ENCODE peak calls at places on chromosomes 1 and 21, in ten cellular contexts. One of them, this sample, is unnamed.

GRCh38 chr1:222754386-222755139 is 17.6 kb downstream of the FAM177B start:
- DNase-seq in heart left ventricle: peak
- DNase-seq in CD8-positive, alpha-beta T cell: no peak
- DNase-seq in CD4-positive, alpha-beta T cell: no peak
- DNase-seq in endodermal cell: no peak
- DNase-seq in tibial artery: peak
- DNase-seq in dorsolateral prefrontal cortex: peak
- DNase-seq in ovary: peak
- DNase-seq in IMR-90: peak
- DNase-seq in hepatocyte: peak
- DNase-seq in this sample: peak

GRCh38 chr1:32426489-32427255 is 32.4 kb upstream of the BSDC1 start:
- DNase-seq in heart left ventricle: no peak
- DNase-seq in CD8-positive, alpha-beta T cell: no peak
- DNase-seq in CD4-positive, alpha-beta T cell: no peak
- DNase-seq in endodermal cell: peak
- DNase-seq in tibial artery: no peak
- DNase-seq in dorsolateral prefrontal cortex: no peak
- DNase-seq in ovary: no peak
- DNase-seq in IMR-90: no peak
- DNase-seq in hepatocyte: no peak
- DNase-seq in this sample: no peak

GRCh38 chr1:50458507-50458906 is 35.3 kb upstream of the DMRTA2 start:
- DNase-seq in heart left ventricle: no peak
- DNase-seq in CD8-positive, alpha-beta T cell: no peak
- DNase-seq in CD4-positive, alpha-beta T cell: no peak
- DNase-seq in endodermal cell: no peak
- DNase-seq in tibial artery: no peak
- DNase-seq in dorsolateral prefrontal cortex: no peak
- DNase-seq in ovary: no peak
- DNase-seq in IMR-90: no peak
- DNase-seq in hepatocyte: no peak
- DNase-seq in this sample: no peak

GRCh38 chr1:14607295-14607694 is 8.8 kb downstream of the KAZN start:
- DNase-seq in heart left ventricle: no peak
- DNase-seq in CD8-positive, alpha-beta T cell: no peak
- DNase-seq in CD4-positive, alpha-beta T cell: no peak
- DNase-seq in endodermal cell: no peak
- DNase-seq in tibial artery: no peak
- DNase-seq in dorsolateral prefrontal cortex: no peak
- DNase-seq in ovary: no peak
- DNase-seq in IMR-90: no peak
- DNase-seq in hepatocyte: no peak
- DNase-seq in this sample: no peak

GRCh38 chr21:33425825-33426224 is 22.6 kb downstream of the IFNGR2 start:
- DNase-seq in heart left ventricle: no peak
- DNase-seq in CD8-positive, alpha-beta T cell: no peak
- DNase-seq in CD4-positive, alpha-beta T cell: no peak
- DNase-seq in endodermal cell: no peak
- DNase-seq in tibial artery: no peak
- DNase-seq in dorsolateral prefrontal cortex: no peak
- DNase-seq in ovary: no peak
- DNase-seq in IMR-90: peak
- DNase-seq in hepatocyte: no peak
- DNase-seq in this sample: no peak

GRCh38 chr1:106080608-106081325 is 975.7 kb upstream of the PRMT6 start:
- DNase-seq in heart left ventricle: no peak
- DNase-seq in CD8-positive, alpha-beta T cell: no peak
- DNase-seq in CD4-positive, alpha-beta T cell: no peak
- DNase-seq in endodermal cell: peak
- DNase-seq in tibial artery: no peak
- DNase-seq in dorsolateral prefrontal cortex: no peak
- DNase-seq in ovary: no peak
- DNase-seq in IMR-90: no peak
- DNase-seq in hepatocyte: peak
- DNase-seq in this sample: no peak

GRCh38 chr1:181812211-181812610 is 249.3 kb downstream of the ZNF648 start:
- DNase-seq in heart left ventricle: no peak
- DNase-seq in CD8-positive, alpha-beta T cell: no peak
- DNase-seq in CD4-positive, alpha-beta T cell: no peak
- DNase-seq in endodermal cell: no peak
- DNase-seq in tibial artery: no peak
- DNase-seq in dorsolateral prefrontal cortex: no peak
- DNase-seq in ovary: no peak
- DNase-seq in IMR-90: no peak
- DNase-seq in hepatocyte: no peak
- DNase-seq in this sample: no peak

GRCh38 chr1:63198921-63199530 is 123.3 kb upstream of the FOXD3 start:
- DNase-seq in heart left ventricle: no peak
- DNase-seq in CD8-positive, alpha-beta T cell: no peak
- DNase-seq in CD4-positive, alpha-beta T cell: no peak
- DNase-seq in endodermal cell: peak
- DNase-seq in tibial artery: no peak
- DNase-seq in dorsolateral prefrontal cortex: no peak
- DNase-seq in ovary: no peak
- DNase-seq in IMR-90: no peak
- DNase-seq in hepatocyte: no peak
- DNase-seq in this sample: no peak

GRCh38 chr1:245177071-245177900 is 22.5 kb downstream of the KIF26B start:
- DNase-seq in heart left ventricle: no peak
- DNase-seq in CD8-positive, alpha-beta T cell: no peak
- DNase-seq in CD4-positive, alpha-beta T cell: no peak
- DNase-seq in endodermal cell: no peak
- DNase-seq in tibial artery: no peak
- DNase-seq in dorsolateral prefrontal cortex: no peak
- DNase-seq in ovary: no peak
- DNase-seq in IMR-90: no peak
- DNase-seq in hepatocyte: peak
- DNase-seq in this sample: peak

GRCh38 chr1:7207875-7208646 is 422.8 kb downstream of the CAMTA1 start:
- DNase-seq in heart left ventricle: peak
- DNase-seq in CD8-positive, alpha-beta T cell: no peak
- DNase-seq in CD4-positive, alpha-beta T cell: no peak
- DNase-seq in endodermal cell: peak
- DNase-seq in tibial artery: no peak
- DNase-seq in dorsolateral prefrontal cortex: peak
- DNase-seq in ovary: no peak
- DNase-seq in IMR-90: peak
- DNase-seq in hepatocyte: peak
- DNase-seq in this sample: peak

GRCh38 chr1:155207578-155208405 is at the start of gene THBS3:
- DNase-seq in heart left ventricle: peak
- DNase-seq in CD8-positive, alpha-beta T cell: no peak
- DNase-seq in CD4-positive, alpha-beta T cell: no peak
- DNase-seq in endodermal cell: peak
- DNase-seq in tibial artery: peak
- DNase-seq in dorsolateral prefrontal cortex: no peak
- DNase-seq in ovary: peak
- DNase-seq in IMR-90: peak
- DNase-seq in hepatocyte: peak
- DNase-seq in this sample: no peak

GRCh38 chr1:1204998-1205768 is 1.2 kb downstream of the TNFRSF18 start:
- DNase-seq in heart left ventricle: peak
- DNase-seq in CD8-positive, alpha-beta T cell: no peak
- DNase-seq in CD4-positive, alpha-beta T cell: no peak
- DNase-seq in endodermal cell: no peak
- DNase-seq in tibial artery: no peak
- DNase-seq in dorsolateral prefrontal cortex: no peak
- DNase-seq in ovary: no peak
- DNase-seq in IMR-90: no peak
- DNase-seq in hepatocyte: no peak
- DNase-seq in this sample: no peak
- TF ChIP-seq CTCF in heart left ventricle: no peak
- TF ChIP-seq CTCF in CD8-positive, alpha-beta T cell: no peak
- TF ChIP-seq CTCF in CD4-positive, alpha-beta T cell: no peak
- TF ChIP-seq CTCF in endodermal cell: no peak
- TF ChIP-seq CTCF in tibial artery: no peak
- TF ChIP-seq CTCF in dorsolateral prefrontal cortex: no peak
- TF ChIP-seq CTCF in ovary: no peak
- TF ChIP-seq CTCF in IMR-90: no peak
- TF ChIP-seq CTCF in hepatocyte: no peak
- TF ChIP-seq CTCF in this sample: no peak

GRCh38 chr1:94247146-94248094 is 10.0 kb upstream of the ARHGAP29 start:
- DNase-seq in heart left ventricle: peak
- DNase-seq in CD8-positive, alpha-beta T cell: no peak
- DNase-seq in CD4-positive, alpha-beta T cell: no peak
- DNase-seq in endodermal cell: peak
- DNase-seq in tibial artery: peak
- DNase-seq in dorsolateral prefrontal cortex: no peak
- DNase-seq in ovary: peak
- DNase-seq in IMR-90: peak
- DNase-seq in hepatocyte: peak
- DNase-seq in this sample: peak

GRCh38 chr1:94248956-94249688 is 11.7 kb upstream of the ARHGAP29 start:
- DNase-seq in heart left ventricle: no peak
- DNase-seq in CD8-positive, alpha-beta T cell: no peak
- DNase-seq in CD4-positive, alpha-beta T cell: no peak
- DNase-seq in endodermal cell: no peak
- DNase-seq in tibial artery: no peak
- DNase-seq in dorsolateral prefrontal cortex: no peak
- DNase-seq in ovary: no peak
- DNase-seq in IMR-90: no peak
- DNase-seq in hepatocyte: no peak
- DNase-seq in this sample: no peak

GRCh38 chr1:94244816-94245215 is 7.4 kb upstream of the ARHGAP29 start:
- DNase-seq in heart left ventricle: no peak
- DNase-seq in CD8-positive, alpha-beta T cell: no peak
- DNase-seq in CD4-positive, alpha-beta T cell: no peak
- DNase-seq in endodermal cell: no peak
- DNase-seq in tibial artery: no peak
- DNase-seq in dorsolateral prefrontal cortex: no peak
- DNase-seq in ovary: no peak
- DNase-seq in IMR-90: no peak
- DNase-seq in hepatocyte: no peak
- DNase-seq in this sample: no peak

GRCh38 chr1:94245747-94246438 is 8.5 kb upstream of the ARHGAP29 start:
- DNase-seq in heart left ventricle: no peak
- DNase-seq in CD8-positive, alpha-beta T cell: no peak
- DNase-seq in CD4-positive, alpha-beta T cell: no peak
- DNase-seq in endodermal cell: no peak
- DNase-seq in tibial artery: no peak
- DNase-seq in dorsolateral prefrontal cortex: no peak
- DNase-seq in ovary: no peak
- DNase-seq in IMR-90: peak
- DNase-seq in hepatocyte: no peak
- DNase-seq in this sample: no peak

GRCh38 chr1:94246692-94247145 is 9.3 kb upstream of the ARHGAP29 start:
- DNase-seq in heart left ventricle: no peak
- DNase-seq in CD8-positive, alpha-beta T cell: no peak
- DNase-seq in CD4-positive, alpha-beta T cell: no peak
- DNase-seq in endodermal cell: peak
- DNase-seq in tibial artery: no peak
- DNase-seq in dorsolateral prefrontal cortex: no peak
- DNase-seq in ovary: no peak
- DNase-seq in IMR-90: no peak
- DNase-seq in hepatocyte: peak
- DNase-seq in this sample: no peak
- H3K27ac ChIP-seq in heart left ventricle: peak
- H3K27ac ChIP-seq in CD8-positive, alpha-beta T cell: no peak
- H3K27ac ChIP-seq in CD4-positive, alpha-beta T cell: no peak
- H3K27ac ChIP-seq in endodermal cell: no peak
- H3K27ac ChIP-seq in tibial artery: peak
- H3K27ac ChIP-seq in dorsolateral prefrontal cortex: peak
- H3K27ac ChIP-seq in ovary: peak
- H3K27ac ChIP-seq in IMR-90: no peak
- H3K27ac ChIP-seq in hepatocyte: peak
- H3K27ac ChIP-seq in this sample: peak

DNA sequence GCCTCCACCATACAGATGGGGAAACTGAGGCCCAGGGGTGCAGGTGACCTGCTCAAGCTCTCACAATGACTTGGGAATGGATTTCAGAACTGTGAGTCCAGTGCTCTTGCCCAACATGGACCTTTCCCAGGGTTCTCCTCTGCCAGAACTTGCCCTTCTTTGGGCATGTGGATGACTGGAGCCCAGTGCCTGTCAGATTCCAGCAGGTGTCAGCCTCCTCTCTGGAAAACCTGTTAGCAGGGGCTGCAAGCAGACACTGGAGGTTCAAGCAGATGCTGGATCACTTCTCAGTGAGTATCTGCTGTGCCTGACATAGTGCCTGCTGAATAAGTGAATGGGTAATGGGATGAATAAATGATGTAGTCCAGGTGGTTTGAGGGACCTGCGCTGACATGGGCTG is 314.2 kb upstream of the POU3F1 start:
- DNase-seq in heart left ventricle: no peak
- DNase-seq in CD8-positive, alpha-beta T cell: no peak
- DNase-seq in CD4-positive, alpha-beta T cell: no peak
- DNase-seq in endodermal cell: peak
- DNase-seq in tibial artery: no peak
- DNase-seq in dorsolateral prefrontal cortex: no peak
- DNase-seq in ovary: no peak
- DNase-seq in IMR-90: no peak
- DNase-seq in hepatocyte: no peak
- DNase-seq in this sample: no peak
- TF ChIP-seq CTCF in heart left ventricle: no peak
- TF ChIP-seq CTCF in CD8-positive, alpha-beta T cell: no peak
- TF ChIP-seq CTCF in CD4-positive, alpha-beta T cell: no peak
- TF ChIP-seq CTCF in endodermal cell: peak
- TF ChIP-seq CTCF in tibial artery: no peak
- TF ChIP-seq CTCF in dorsolateral prefrontal cortex: no peak
- TF ChIP-seq CTCF in ovary: no peak
- TF ChIP-seq CTCF in IMR-90: no peak
- TF ChIP-seq CTCF in hepatocyte: no peak
- TF ChIP-seq CTCF in this sample: no peak

GRCh38 chr21:43940672-43941071 is 71.4 kb upstream of the TRAPPC10 start:
- DNase-seq in heart left ventricle: peak
- DNase-seq in CD8-positive, alpha-beta T cell: no peak
- DNase-seq in CD4-positive, alpha-beta T cell: no peak
- DNase-seq in endodermal cell: no peak
- DNase-seq in tibial artery: no peak
- DNase-seq in dorsolateral prefrontal cortex: no peak
- DNase-seq in ovary: no peak
- DNase-seq in IMR-90: no peak
- DNase-seq in hepatocyte: no peak
- DNase-seq in this sample: no peak

GRCh38 chr21:43944181-43944633 is 67.9 kb upstream of the TRAPPC10 start:
- DNase-seq in heart left ventricle: no peak
- DNase-seq in CD8-positive, alpha-beta T cell: no peak
- DNase-seq in CD4-positive, alpha-beta T cell: no peak
- DNase-seq in endodermal cell: no peak
- DNase-seq in tibial artery: no peak
- DNase-seq in dorsolateral prefrontal cortex: no peak
- DNase-seq in ovary: no peak
- DNase-seq in IMR-90: no peak
- DNase-seq in hepatocyte: no peak
- DNase-seq in this sample: no peak

GRCh38 chr21:43943512-43944110 is 68.5 kb upstream of the TRAPPC10 start:
- DNase-seq in heart left ventricle: no peak
- DNase-seq in CD8-positive, alpha-beta T cell: no peak
- DNase-seq in CD4-positive, alpha-beta T cell: no peak
- DNase-seq in endodermal cell: no peak
- DNase-seq in tibial artery: no peak
- DNase-seq in dorsolateral prefrontal cortex: no peak
- DNase-seq in ovary: no peak
- DNase-seq in IMR-90: no peak
- DNase-seq in hepatocyte: no peak
- DNase-seq in this sample: no peak

GRCh38 chr21:43942201-43942600 is 69.9 kb upstream of the TRAPPC10 start:
- DNase-seq in heart left ventricle: no peak
- DNase-seq in CD8-positive, alpha-beta T cell: no peak
- DNase-seq in CD4-positive, alpha-beta T cell: no peak
- DNase-seq in endodermal cell: no peak
- DNase-seq in tibial artery: no peak
- DNase-seq in dorsolateral prefrontal cortex: no peak
- DNase-seq in ovary: no peak
- DNase-seq in IMR-90: no peak
- DNase-seq in hepatocyte: no peak
- DNase-seq in this sample: no peak

GRCh38 chr21:43942621-43943020 is 69.5 kb upstream of the TRAPPC10 start:
- DNase-seq in heart left ventricle: no peak
- DNase-seq in CD8-positive, alpha-beta T cell: no peak
- DNase-seq in CD4-positive, alpha-beta T cell: no peak
- DNase-seq in endodermal cell: no peak
- DNase-seq in tibial artery: no peak
- DNase-seq in dorsolateral prefrontal cortex: no peak
- DNase-seq in ovary: no peak
- DNase-seq in IMR-90: no peak
- DNase-seq in hepatocyte: no peak
- DNase-seq in this sample: no peak
- H3K27ac ChIP-seq in heart left ventricle: no peak
- H3K27ac ChIP-seq in CD8-positive, alpha-beta T cell: no peak
- H3K27ac ChIP-seq in CD4-positive, alpha-beta T cell: no peak
- H3K27ac ChIP-seq in endodermal cell: no peak
- H3K27ac ChIP-seq in tibial artery: no peak
- H3K27ac ChIP-seq in dorsolateral prefrontal cortex: no peak
- H3K27ac ChIP-seq in ovary: no peak
- H3K27ac ChIP-seq in IMR-90: no peak
- H3K27ac ChIP-seq in hepatocyte: no peak
- H3K27ac ChIP-seq in this sample: no peak

This sample was measured in RWPE1.